ENCODE peak calls at places on chromosomes 4 and X, in six cellular contexts. One of them, this sample, is unnamed.

GRCh38 chr4:34258176-34258575 is 1986.1 kb downstream of the ARAP2 start:
- DNase-seq in K562: no peak
- DNase-seq in H1: no peak
- DNase-seq in GM12878: no peak
- DNase-seq in NT2/D1: no peak
- DNase-seq in HepG2: no peak
- DNase-seq in this sample: no peak

GRCh38 chr4:89995824-89996223 is 101.2 kb downstream of the MMRN1 start:
- DNase-seq in K562: no peak
- DNase-seq in H1: no peak
- DNase-seq in GM12878: no peak
- DNase-seq in NT2/D1: no peak
- DNase-seq in HepG2: peak
- DNase-seq in this sample: no peak

GRCh38 chr4:100581337-100581736 is 63.5 kb upstream of the EMCN start:
- DNase-seq in K562: no peak
- DNase-seq in H1: no peak
- DNase-seq in GM12878: no peak
- DNase-seq in NT2/D1: no peak
- DNase-seq in HepG2: no peak
- DNase-seq in this sample: peak

GRCh38 chrX:42123369-42123768 is 200.0 kb upstream of the CASK start:
- DNase-seq in K562: no peak
- DNase-seq in H1: no peak
- DNase-seq in GM12878: no peak
- DNase-seq in NT2/D1: no peak
- DNase-seq in HepG2: no peak
- DNase-seq in this sample: no peak

GRCh38 chr4:27049101-27049829 is 188.6 kb downstream of the STIM2 start:
- DNase-seq in K562: no peak
- DNase-seq in H1: no peak
- DNase-seq in GM12878: no peak
- DNase-seq in NT2/D1: no peak
- DNase-seq in HepG2: no peak
- DNase-seq in this sample: no peak

GRCh38 chrX:106959897-106960296 is 39.7 kb downstream of the CLDN2 start:
- DNase-seq in K562: no peak
- DNase-seq in H1: no peak
- DNase-seq in GM12878: no peak
- DNase-seq in NT2/D1: peak
- DNase-seq in HepG2: peak
- DNase-seq in this sample: no peak

GRCh38 chrX:95145848-95146540 is 1472.0 kb downstream of the FAM133A start:
- DNase-seq in K562: no peak
- DNase-seq in H1: no peak
- DNase-seq in GM12878: no peak
- DNase-seq in NT2/D1: no peak
- DNase-seq in HepG2: no peak
- DNase-seq in this sample: no peak

GRCh38 chr4:104677122-104677521 is 182.4 kb upstream of the CXXC4 start:
- DNase-seq in K562: no peak
- DNase-seq in H1: no peak
- DNase-seq in GM12878: no peak
- DNase-seq in NT2/D1: peak
- DNase-seq in HepG2: no peak
- DNase-seq in this sample: no peak

GRCh38 chr4:123558865-123559264 is 162.3 kb downstream of the SPRY1 start:
- DNase-seq in K562: no peak
- DNase-seq in H1: no peak
- DNase-seq in GM12878: no peak
- DNase-seq in NT2/D1: no peak
- DNase-seq in HepG2: no peak
- DNase-seq in this sample: no peak

GRCh38 chr4:123559955-123560669 is 163.5 kb downstream of the SPRY1 start:
- DNase-seq in K562: no peak
- DNase-seq in H1: no peak
- DNase-seq in GM12878: no peak
- DNase-seq in NT2/D1: no peak
- DNase-seq in HepG2: peak
- DNase-seq in this sample: no peak

GRCh38 chr4:123555500-123556273 is 159.1 kb downstream of the SPRY1 start:
- DNase-seq in K562: no peak
- DNase-seq in H1: no peak
- DNase-seq in GM12878: no peak
- DNase-seq in NT2/D1: no peak
- DNase-seq in HepG2: peak
- DNase-seq in this sample: no peak

GRCh38 chr4:123556526-123556925 is 159.9 kb downstream of the SPRY1 start:
- DNase-seq in K562: no peak
- DNase-seq in H1: no peak
- DNase-seq in GM12878: no peak
- DNase-seq in NT2/D1: no peak
- DNase-seq in HepG2: no peak
- DNase-seq in this sample: no peak

DNA sequence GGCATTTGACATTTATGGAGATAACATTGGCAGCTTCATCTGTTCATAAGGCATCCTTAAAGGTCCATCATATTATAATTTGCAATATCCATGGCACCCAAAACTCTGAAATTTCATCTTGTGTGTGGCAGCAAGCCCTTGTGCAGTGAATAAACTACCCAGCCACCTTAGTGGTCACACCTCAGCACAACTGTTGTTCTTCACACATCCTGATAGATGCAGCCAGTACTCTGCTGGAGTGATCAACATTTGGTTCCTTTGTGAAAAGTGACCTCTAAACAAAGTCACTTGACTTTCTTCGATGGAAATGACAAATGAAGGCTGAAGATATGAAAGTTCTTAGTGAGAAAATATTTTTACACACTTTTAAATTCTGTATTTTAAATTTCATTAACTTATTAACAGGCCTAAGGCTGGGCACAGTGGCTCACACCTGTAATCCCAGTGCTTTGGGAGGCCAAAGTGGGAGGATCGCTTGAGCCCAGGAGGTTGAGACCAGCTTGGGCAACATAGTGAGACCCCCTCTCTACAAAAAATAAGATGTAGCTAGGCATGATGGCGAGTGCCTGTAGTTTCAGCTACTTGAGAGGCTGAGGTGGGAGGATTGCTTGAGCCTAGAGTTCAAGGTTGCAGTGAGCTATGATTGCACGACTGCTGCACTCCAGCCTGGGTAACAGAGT is 161.4 kb downstream of the SPRY1 start:
- DNase-seq in K562: no peak
- DNase-seq in H1: no peak
- DNase-seq in GM12878: no peak
- DNase-seq in NT2/D1: no peak
- DNase-seq in HepG2: no peak
- DNase-seq in this sample: no peak
- TF ChIP-seq ZNF274 in K562: no peak
- TF ChIP-seq ZNF274 in H1: no peak
- TF ChIP-seq ZNF274 in GM12878: no peak
- TF ChIP-seq ZNF274 in NT2/D1: no peak
- TF ChIP-seq ZNF274 in HepG2: no peak
- TF ChIP-seq ZNF274 in this sample: no peak

DNA sequence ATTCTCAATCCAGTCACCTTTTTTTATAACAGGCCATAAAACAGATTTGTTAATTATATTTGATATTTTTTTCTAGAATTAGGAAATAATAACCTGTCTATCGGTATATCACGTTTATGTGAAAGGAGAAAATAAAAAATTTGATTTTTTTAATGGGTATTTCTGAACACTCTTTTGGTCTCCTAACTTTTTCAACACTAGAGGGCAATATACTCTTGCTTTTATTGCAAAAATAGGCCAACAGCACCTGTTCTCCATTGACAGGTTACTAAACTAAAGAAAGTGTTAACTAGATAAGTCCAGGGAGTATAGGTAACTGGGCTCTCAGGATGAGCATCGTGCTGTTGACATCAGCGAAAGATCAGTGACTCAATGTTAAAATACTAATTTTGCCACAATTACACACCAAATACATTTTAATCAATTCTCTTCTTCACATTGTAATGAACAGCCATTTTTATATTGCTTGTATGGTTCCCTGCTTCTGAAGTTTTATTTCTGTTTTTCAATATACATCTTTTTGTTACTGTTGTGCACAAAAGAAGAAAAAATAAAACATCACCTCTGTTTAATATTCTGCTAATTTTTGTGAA is 22.8 kb downstream of the NDST4 start:
- DNase-seq in K562: no peak
- DNase-seq in H1: no peak
- DNase-seq in GM12878: no peak
- DNase-seq in NT2/D1: no peak
- DNase-seq in HepG2: peak
- DNase-seq in this sample: peak
- TF ChIP-seq ZNF274 in K562: no peak
- TF ChIP-seq ZNF274 in H1: no peak
- TF ChIP-seq ZNF274 in GM12878: no peak
- TF ChIP-seq ZNF274 in NT2/D1: no peak
- TF ChIP-seq ZNF274 in HepG2: no peak
- TF ChIP-seq ZNF274 in this sample: no peak

DNA sequence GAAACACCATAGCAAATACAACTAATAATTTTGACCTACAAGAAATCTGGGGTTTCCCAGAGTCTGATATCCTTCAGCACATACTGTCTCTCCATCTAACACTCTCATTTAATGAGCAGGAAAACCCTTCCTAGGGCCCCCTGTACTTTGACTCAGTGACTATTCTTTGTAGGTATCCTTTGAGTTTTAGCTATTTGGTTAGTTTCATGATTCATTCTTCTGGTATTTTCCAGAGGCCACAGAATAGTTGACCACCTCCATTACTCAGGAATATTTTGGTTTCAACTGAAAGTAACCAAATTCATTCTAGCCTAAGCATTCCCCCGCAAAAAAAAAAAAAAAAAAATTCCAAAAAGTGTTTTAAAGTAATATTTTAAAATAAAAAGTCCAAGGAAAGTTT is 140.0 kb downstream of the IDS start:
- DNase-seq in K562: no peak
- DNase-seq in H1: no peak
- DNase-seq in GM12878: no peak
- DNase-seq in NT2/D1: no peak
- DNase-seq in HepG2: peak
- DNase-seq in this sample: no peak
- TF ChIP-seq ZNF274 in K562: no peak
- TF ChIP-seq ZNF274 in H1: no peak
- TF ChIP-seq ZNF274 in GM12878: no peak
- TF ChIP-seq ZNF274 in NT2/D1: no peak
- TF ChIP-seq ZNF274 in HepG2: no peak
- TF ChIP-seq ZNF274 in this sample: no peak

GRCh38 chr4:145048817-145049216 is 49.2 kb downstream of the ANAPC10 start:
- DNase-seq in K562: no peak
- DNase-seq in H1: no peak
- DNase-seq in GM12878: no peak
- DNase-seq in NT2/D1: no peak
- DNase-seq in HepG2: no peak
- DNase-seq in this sample: no peak
- TF ChIP-seq ZNF274 in K562: no peak
- TF ChIP-seq ZNF274 in H1: no peak
- TF ChIP-seq ZNF274 in GM12878: no peak
- TF ChIP-seq ZNF274 in NT2/D1: no peak
- TF ChIP-seq ZNF274 in HepG2: no peak
- TF ChIP-seq ZNF274 in this sample: no peak

GRCh38 chr4:6379787-6380745 is 92.3 kb downstream of the PPP2R2C start:
- DNase-seq in K562: no peak
- DNase-seq in H1: no peak
- DNase-seq in GM12878: no peak
- DNase-seq in NT2/D1: no peak
- DNase-seq in HepG2: no peak
- DNase-seq in this sample: no peak
- TF ChIP-seq ZNF274 in K562: no peak
- TF ChIP-seq ZNF274 in H1: no peak
- TF ChIP-seq ZNF274 in GM12878: no peak
- TF ChIP-seq ZNF274 in NT2/D1: no peak
- TF ChIP-seq ZNF274 in HepG2: no peak
- TF ChIP-seq ZNF274 in this sample: no peak

GRCh38 chr4:183905593-183906485 is 732 bp downstream of the STOX2 start:
- DNase-seq in K562: no peak
- DNase-seq in H1: peak
- DNase-seq in GM12878: no peak
- DNase-seq in NT2/D1: peak
- DNase-seq in HepG2: no peak
- DNase-seq in this sample: no peak

GRCh38 chr4:183908284-183908683 is 3.2 kb downstream of the STOX2 start:
- DNase-seq in K562: no peak
- DNase-seq in H1: no peak
- DNase-seq in GM12878: no peak
- DNase-seq in NT2/D1: no peak
- DNase-seq in HepG2: no peak
- DNase-seq in this sample: no peak

GRCh38 chr4:183905081-183905592 is at the start of gene STOX2:
- DNase-seq in K562: no peak
- DNase-seq in H1: no peak
- DNase-seq in GM12878: no peak
- DNase-seq in NT2/D1: no peak
- DNase-seq in HepG2: peak
- DNase-seq in this sample: no peak

GRCh38 chr4:183906486-183906735 is 1.3 kb downstream of the STOX2 start:
- DNase-seq in K562: no peak
- DNase-seq in H1: no peak
- DNase-seq in GM12878: no peak
- DNase-seq in NT2/D1: no peak
- DNase-seq in HepG2: no peak
- DNase-seq in this sample: no peak

GRCh38 chr4:183906736-183907651 is 1.9 kb downstream of the STOX2 start:
- DNase-seq in K562: no peak
- DNase-seq in H1: no peak
- DNase-seq in GM12878: no peak
- DNase-seq in NT2/D1: no peak
- DNase-seq in HepG2: no peak
- DNase-seq in this sample: no peak
- TF ChIP-seq ZNF274 in K562: no peak
- TF ChIP-seq ZNF274 in H1: no peak
- TF ChIP-seq ZNF274 in GM12878: no peak
- TF ChIP-seq ZNF274 in NT2/D1: no peak
- TF ChIP-seq ZNF274 in HepG2: no peak
- TF ChIP-seq ZNF274 in this sample: no peak

GRCh38 chr4:10066704-10067651 is 45.7 kb upstream of the SLC2A9 start:
- DNase-seq in K562: no peak
- DNase-seq in H1: no peak
- DNase-seq in GM12878: no peak
- DNase-seq in NT2/D1: no peak
- DNase-seq in HepG2: no peak
- DNase-seq in this sample: no peak
- TF ChIP-seq ZNF274 in K562: no peak
- TF ChIP-seq ZNF274 in H1: no peak
- TF ChIP-seq ZNF274 in GM12878: no peak
- TF ChIP-seq ZNF274 in NT2/D1: no peak
- TF ChIP-seq ZNF274 in HepG2: no peak
- TF ChIP-seq ZNF274 in this sample: no peak

GRCh38 chr4:184268574-184269160 is 51.0 kb upstream of the ENPP6 start:
- DNase-seq in K562: peak
- DNase-seq in H1: no peak
- DNase-seq in GM12878: no peak
- DNase-seq in NT2/D1: no peak
- DNase-seq in HepG2: no peak
- DNase-seq in this sample: no peak
- TF ChIP-seq ZNF274 in K562: no peak
- TF ChIP-seq ZNF274 in H1: no peak
- TF ChIP-seq ZNF274 in GM12878: no peak
- TF ChIP-seq ZNF274 in NT2/D1: no peak
- TF ChIP-seq ZNF274 in HepG2: no peak
- TF ChIP-seq ZNF274 in this sample: no peak

GRCh38 chr4:61162116-61162515 is 38.0 kb upstream of the ADGRL3 start:
- DNase-seq in K562: no peak
- DNase-seq in H1: no peak
- DNase-seq in GM12878: no peak
- DNase-seq in NT2/D1: no peak
- DNase-seq in HepG2: no peak
- DNase-seq in this sample: no peak
- TF ChIP-seq ZNF274 in K562: no peak
- TF ChIP-seq ZNF274 in H1: no peak
- TF ChIP-seq ZNF274 in GM12878: no peak
- TF ChIP-seq ZNF274 in NT2/D1: no peak
- TF ChIP-seq ZNF274 in HepG2: no peak
- TF ChIP-seq ZNF274 in this sample: no peak